ENCODE peak calls at places on chromosomes 6 and 20, in ten cellular contexts. One of them, this sample, is unnamed.
A peak's percentile ranks its signal among the peaks of the same experiment; 100 is the strongest.

GRCh38 chr6:170410241-170410640 is 103.7 kb downstream of the FAM120B start:
- DNase-seq in spleen: no peak
- DNase-seq in thoracic aorta: no peak
- DNase-seq in cardiac fibroblast: no peak
- DNase-seq in brain microvascular endothelial cell: no peak
- DNase-seq in lower leg skin: no peak
- DNase-seq in psoas muscle: no peak
- DNase-seq in RWPE1: no peak
- DNase-seq in left lung: no peak
- DNase-seq in heart right ventricle: no peak
- DNase-seq in this sample: no peak

GRCh38 chr20:57773059-57773815 is 63.4 kb upstream of the PMEPA1 start:
- DNase-seq in left lung: no peak
- DNase-seq in psoas muscle: no peak
- DNase-seq in RWPE1: no peak
- DNase-seq in cardiac fibroblast: no peak
- DNase-seq in spleen: no peak
- DNase-seq in brain microvascular endothelial cell: no peak
- DNase-seq in heart right ventricle: no peak
- DNase-seq in thoracic aorta: no peak
- DNase-seq in lower leg skin: peak; percentile 17
- DNase-seq in this sample: no peak

GRCh38 chr20:33697129-33697528 is 10.9 kb upstream of the E2F1 start:
- DNase-seq in spleen: no peak
- DNase-seq in left lung: no peak
- DNase-seq in RWPE1: no peak
- DNase-seq in cardiac fibroblast: peak; percentile 48
- DNase-seq in psoas muscle: peak; percentile 65
- DNase-seq in brain microvascular endothelial cell: no peak
- DNase-seq in lower leg skin: peak; percentile 95
- DNase-seq in thoracic aorta: no peak
- DNase-seq in heart right ventricle: peak; percentile 43
- DNase-seq in this sample: no peak

GRCh38 chr20:38172344-38172743 is 7.3 kb upstream of the TGM2 start:
- DNase-seq in brain microvascular endothelial cell: peak; percentile 60
- DNase-seq in thoracic aorta: no peak
- DNase-seq in psoas muscle: no peak
- DNase-seq in spleen: no peak
- DNase-seq in cardiac fibroblast: peak; percentile 52
- DNase-seq in RWPE1: no peak
- DNase-seq in left lung: no peak
- DNase-seq in heart right ventricle: no peak
- DNase-seq in lower leg skin: no peak
- DNase-seq in this sample: no peak

GRCh38 chr20:9506964-9507369 is 7.4 kb upstream of the LAMP5 start:
- DNase-seq in left lung: no peak
- DNase-seq in psoas muscle: no peak
- DNase-seq in heart right ventricle: peak; percentile 22
- DNase-seq in spleen: no peak
- DNase-seq in cardiac fibroblast: no peak
- DNase-seq in RWPE1: no peak
- DNase-seq in brain microvascular endothelial cell: no peak
- DNase-seq in lower leg skin: no peak
- DNase-seq in thoracic aorta: no peak
- DNase-seq in this sample: no peak

GRCh38 chr20:21508230-21509078 is 5.4 kb downstream of the NKX2-2 start:
- DNase-seq in left lung: no peak
- DNase-seq in psoas muscle: no peak
- DNase-seq in lower leg skin: no peak
- DNase-seq in heart right ventricle: no peak
- DNase-seq in cardiac fibroblast: no peak
- DNase-seq in spleen: no peak
- DNase-seq in thoracic aorta: no peak
- DNase-seq in RWPE1: no peak
- DNase-seq in brain microvascular endothelial cell: no peak
- DNase-seq in this sample: no peak

GRCh38 chr20:53735536-53736050 is 142.0 kb upstream of the ZNF217 start:
- DNase-seq in heart right ventricle: no peak
- DNase-seq in lower leg skin: no peak
- DNase-seq in RWPE1: peak; percentile 96
- DNase-seq in spleen: no peak
- DNase-seq in psoas muscle: no peak
- DNase-seq in cardiac fibroblast: peak; percentile 97
- DNase-seq in left lung: no peak
- DNase-seq in thoracic aorta: no peak
- DNase-seq in brain microvascular endothelial cell: peak; percentile 93
- DNase-seq in this sample: no peak

GRCh38 chr6:11236351-11236750 is 3.9 kb upstream of the NEDD9 start:
- DNase-seq in heart right ventricle: no peak
- DNase-seq in RWPE1: no peak
- DNase-seq in brain microvascular endothelial cell: no peak
- DNase-seq in psoas muscle: no peak
- DNase-seq in lower leg skin: no peak
- DNase-seq in cardiac fibroblast: no peak
- DNase-seq in left lung: no peak
- DNase-seq in thoracic aorta: no peak
- DNase-seq in spleen: no peak
- DNase-seq in this sample: no peak

GRCh38 chr20:1784586-1784985 is 110.6 kb upstream of the SIRPA start:
- DNase-seq in psoas muscle: no peak
- DNase-seq in cardiac fibroblast: no peak
- DNase-seq in RWPE1: no peak
- DNase-seq in heart right ventricle: no peak
- DNase-seq in thoracic aorta: no peak
- DNase-seq in brain microvascular endothelial cell: no peak
- DNase-seq in left lung: no peak
- DNase-seq in lower leg skin: no peak
- DNase-seq in spleen: no peak
- DNase-seq in this sample: no peak
- TF ChIP-seq CTCF in psoas muscle: no peak
- TF ChIP-seq CTCF in cardiac fibroblast: no peak
- TF ChIP-seq CTCF in RWPE1: no peak
- TF ChIP-seq CTCF in heart right ventricle: no peak
- TF ChIP-seq CTCF in thoracic aorta: no peak
- TF ChIP-seq CTCF in brain microvascular endothelial cell: no peak
- TF ChIP-seq CTCF in left lung: no peak
- TF ChIP-seq CTCF in lower leg skin: no peak
- TF ChIP-seq CTCF in spleen: no peak
- TF ChIP-seq CTCF in this sample: no peak

GRCh38 chr6:134878136-134878535 is 71.8 kb downstream of the ALDH8A1 start:
- DNase-seq in spleen: no peak
- DNase-seq in lower leg skin: no peak
- DNase-seq in left lung: no peak
- DNase-seq in psoas muscle: no peak
- DNase-seq in RWPE1: no peak
- DNase-seq in brain microvascular endothelial cell: peak; percentile 14
- DNase-seq in heart right ventricle: no peak
- DNase-seq in thoracic aorta: no peak
- DNase-seq in cardiac fibroblast: no peak
- DNase-seq in this sample: no peak

GRCh38 chr6:134875367-134875766 is 74.5 kb downstream of the ALDH8A1 start:
- DNase-seq in brain microvascular endothelial cell: no peak
- DNase-seq in heart right ventricle: no peak
- DNase-seq in left lung: no peak
- DNase-seq in spleen: no peak
- DNase-seq in RWPE1: no peak
- DNase-seq in lower leg skin: no peak
- DNase-seq in thoracic aorta: no peak
- DNase-seq in cardiac fibroblast: peak; percentile 62
- DNase-seq in psoas muscle: no peak
- DNase-seq in this sample: no peak

GRCh38 chr6:134870677-134871498 is 79.0 kb downstream of the ALDH8A1 start:
- DNase-seq in cardiac fibroblast: peak; percentile 38
- DNase-seq in spleen: no peak
- DNase-seq in left lung: no peak
- DNase-seq in lower leg skin: no peak
- DNase-seq in thoracic aorta: no peak
- DNase-seq in psoas muscle: no peak
- DNase-seq in heart right ventricle: no peak
- DNase-seq in RWPE1: no peak
- DNase-seq in brain microvascular endothelial cell: no peak
- DNase-seq in this sample: no peak

GRCh38 chr6:134868812-134869211 is 81.1 kb downstream of the ALDH8A1 start:
- DNase-seq in left lung: no peak
- DNase-seq in psoas muscle: no peak
- DNase-seq in spleen: no peak
- DNase-seq in lower leg skin: no peak
- DNase-seq in thoracic aorta: no peak
- DNase-seq in cardiac fibroblast: no peak
- DNase-seq in brain microvascular endothelial cell: no peak
- DNase-seq in RWPE1: no peak
- DNase-seq in heart right ventricle: no peak
- DNase-seq in this sample: no peak

DNA sequence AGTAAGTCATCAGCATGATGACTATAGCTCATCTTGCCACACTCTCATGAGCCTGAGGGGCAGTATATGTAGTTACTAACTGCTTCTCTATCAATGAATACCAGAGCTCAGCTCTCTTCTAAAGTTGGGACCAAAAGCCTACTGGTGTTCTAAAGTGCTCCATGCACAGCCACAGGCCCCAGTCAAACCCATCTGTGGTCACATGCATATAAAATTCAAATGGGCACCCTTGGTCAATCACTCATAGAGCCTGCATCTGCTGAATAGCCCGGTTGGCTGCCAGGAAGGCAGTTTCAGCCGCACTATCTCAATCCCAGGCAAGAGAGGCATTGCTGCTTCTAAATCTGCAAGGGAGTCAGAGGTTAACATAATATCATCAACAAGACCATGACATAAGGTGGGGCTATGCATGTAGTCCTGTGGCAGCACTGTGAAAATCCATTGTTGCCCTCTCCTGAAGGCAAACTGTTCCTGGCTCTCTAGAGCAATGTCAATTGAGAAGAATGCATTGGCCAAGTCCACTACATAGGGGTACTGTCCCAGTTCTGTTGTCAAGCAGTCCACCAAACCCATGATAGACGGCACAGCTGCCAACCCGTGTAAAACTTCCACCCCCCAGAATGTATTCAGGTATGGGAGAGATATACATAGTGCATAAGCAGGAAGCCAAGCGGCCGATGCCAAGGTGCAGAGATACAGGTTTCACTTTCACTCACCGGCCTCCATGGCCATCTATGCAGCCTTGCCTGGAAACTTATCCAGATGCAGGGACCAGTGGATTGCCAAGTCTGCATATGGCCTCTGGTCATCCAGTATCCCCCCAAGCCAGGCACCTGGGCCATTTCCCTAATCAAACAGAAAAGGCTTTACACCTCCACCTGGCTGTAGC is 76.2 kb downstream of the ALDH8A1 start:
- DNase-seq in brain microvascular endothelial cell: no peak
- DNase-seq in left lung: no peak
- DNase-seq in psoas muscle: no peak
- DNase-seq in heart right ventricle: no peak
- DNase-seq in lower leg skin: no peak
- DNase-seq in cardiac fibroblast: no peak
- DNase-seq in thoracic aorta: no peak
- DNase-seq in spleen: no peak
- DNase-seq in RWPE1: no peak
- DNase-seq in this sample: no peak
- TF ChIP-seq CTCF in brain microvascular endothelial cell: no peak
- TF ChIP-seq CTCF in left lung: no peak
- TF ChIP-seq CTCF in psoas muscle: no peak
- TF ChIP-seq CTCF in heart right ventricle: no peak
- TF ChIP-seq CTCF in lower leg skin: no peak
- TF ChIP-seq CTCF in cardiac fibroblast: no peak
- TF ChIP-seq CTCF in thoracic aorta: no peak
- TF ChIP-seq CTCF in spleen: no peak
- TF ChIP-seq CTCF in RWPE1: no peak
- TF ChIP-seq CTCF in this sample: no peak

DNA sequence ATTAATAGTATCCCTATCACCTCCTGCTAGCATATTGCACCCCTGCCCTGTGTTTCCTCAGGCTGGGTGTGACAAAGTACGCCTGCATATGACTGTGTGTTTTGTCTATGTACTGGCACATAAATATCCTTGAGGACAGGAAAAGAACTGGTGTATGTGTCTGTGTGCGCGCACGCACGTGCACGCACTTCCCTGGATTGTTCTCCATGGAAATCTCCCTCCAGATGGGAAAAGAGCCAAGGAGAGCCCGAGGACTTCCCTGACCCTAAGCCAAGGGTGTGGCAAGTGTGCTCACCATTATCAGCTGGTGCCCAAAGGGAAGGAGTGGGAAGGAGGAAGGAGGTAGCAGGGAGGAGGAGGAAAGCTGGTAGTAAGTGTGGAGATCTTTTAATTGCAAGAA is 117.6 kb downstream of the HIVEP2 start:
- DNase-seq in cardiac fibroblast: no peak
- DNase-seq in heart right ventricle: peak; percentile 48
- DNase-seq in left lung: peak; percentile 43
- DNase-seq in thoracic aorta: no peak
- DNase-seq in RWPE1: no peak
- DNase-seq in brain microvascular endothelial cell: no peak
- DNase-seq in psoas muscle: peak; percentile 19
- DNase-seq in spleen: peak; percentile 78
- DNase-seq in lower leg skin: no peak
- DNase-seq in this sample: no peak
- TF ChIP-seq CTCF in cardiac fibroblast: no peak
- TF ChIP-seq CTCF in heart right ventricle: no peak
- TF ChIP-seq CTCF in left lung: no peak
- TF ChIP-seq CTCF in thoracic aorta: no peak
- TF ChIP-seq CTCF in RWPE1: no peak
- TF ChIP-seq CTCF in brain microvascular endothelial cell: no peak
- TF ChIP-seq CTCF in psoas muscle: no peak
- TF ChIP-seq CTCF in spleen: no peak
- TF ChIP-seq CTCF in lower leg skin: no peak
- TF ChIP-seq CTCF in this sample: no peak

GRCh38 chr6:36874443-36875249 is at the start of gene PPIL1:
- DNase-seq in lower leg skin: peak; percentile 94
- DNase-seq in cardiac fibroblast: peak; percentile 96
- DNase-seq in heart right ventricle: peak; percentile 77
- DNase-seq in thoracic aorta: peak; percentile 52
- DNase-seq in psoas muscle: peak; percentile 85
- DNase-seq in RWPE1: peak; percentile 94
- DNase-seq in spleen: peak; percentile 91
- DNase-seq in left lung: peak; percentile 78
- DNase-seq in brain microvascular endothelial cell: peak; percentile 85
- DNase-seq in this sample: peak; percentile 84

GRCh38 chr6:36875250-36875633 is 639 bp upstream of the PPIL1 start:
- DNase-seq in lower leg skin: no peak
- DNase-seq in spleen: no peak
- DNase-seq in RWPE1: no peak
- DNase-seq in left lung: no peak
- DNase-seq in thoracic aorta: no peak
- DNase-seq in heart right ventricle: no peak
- DNase-seq in brain microvascular endothelial cell: no peak
- DNase-seq in psoas muscle: no peak
- DNase-seq in cardiac fibroblast: no peak
- DNase-seq in this sample: no peak

GRCh38 chr6:36873115-36873514 is 1.5 kb downstream of the PPIL1 start:
- DNase-seq in RWPE1: no peak
- DNase-seq in left lung: no peak
- DNase-seq in thoracic aorta: no peak
- DNase-seq in lower leg skin: no peak
- DNase-seq in heart right ventricle: no peak
- DNase-seq in spleen: no peak
- DNase-seq in cardiac fibroblast: no peak
- DNase-seq in psoas muscle: no peak
- DNase-seq in brain microvascular endothelial cell: no peak
- DNase-seq in this sample: no peak

GRCh38 chr6:36874016-36874442 is 574 bp downstream of the PPIL1 start:
- DNase-seq in cardiac fibroblast: peak; percentile 43
- DNase-seq in psoas muscle: peak; percentile 48
- DNase-seq in RWPE1: peak; percentile 25
- DNase-seq in brain microvascular endothelial cell: no peak
- DNase-seq in thoracic aorta: no peak
- DNase-seq in left lung: no peak
- DNase-seq in spleen: no peak
- DNase-seq in heart right ventricle: peak; percentile 23
- DNase-seq in lower leg skin: peak; percentile 80
- DNase-seq in this sample: no peak

DNA sequence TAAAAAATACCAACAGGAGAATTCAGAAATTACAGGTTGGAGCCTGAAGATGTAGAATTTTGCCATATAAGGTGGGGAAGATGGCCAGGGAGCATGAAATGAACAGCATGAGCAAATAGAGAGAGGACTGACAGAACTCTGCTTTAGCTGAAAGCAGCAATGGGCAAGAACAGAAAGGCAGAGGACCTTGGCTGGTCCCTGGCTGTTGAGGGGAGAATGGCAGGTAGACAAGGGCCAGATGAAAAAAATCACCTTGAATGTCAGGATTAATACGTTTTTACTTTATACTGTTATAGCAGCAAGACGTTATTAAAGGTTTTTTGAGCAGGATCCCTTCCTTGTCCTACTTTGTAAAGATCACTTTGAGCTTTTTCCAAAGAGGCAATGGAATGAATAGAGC is 991 bp downstream of the PPIL1 start:
- DNase-seq in lower leg skin: no peak
- DNase-seq in psoas muscle: no peak
- DNase-seq in spleen: no peak
- DNase-seq in heart right ventricle: no peak
- DNase-seq in brain microvascular endothelial cell: no peak
- DNase-seq in RWPE1: no peak
- DNase-seq in cardiac fibroblast: no peak
- DNase-seq in thoracic aorta: no peak
- DNase-seq in left lung: no peak
- DNase-seq in this sample: no peak
- TF ChIP-seq CTCF in lower leg skin: no peak
- TF ChIP-seq CTCF in psoas muscle: no peak
- TF ChIP-seq CTCF in spleen: no peak
- TF ChIP-seq CTCF in heart right ventricle: no peak
- TF ChIP-seq CTCF in brain microvascular endothelial cell: peak; percentile 49
- TF ChIP-seq CTCF in RWPE1: peak; percentile 12
- TF ChIP-seq CTCF in cardiac fibroblast: no peak
- TF ChIP-seq CTCF in thoracic aorta: no peak
- TF ChIP-seq CTCF in left lung: no peak
- TF ChIP-seq CTCF in this sample: no peak